ENCODE peak calls at places on chromosomes 1 and 21, in seven cellular contexts. W is mesendoderm, S is H9, X is IMR-90, Q is neuronal stem cell, I is H1, V is trophoblast cell. M is an unnamed sample.

GRCh38 chr21:36654796-36655325 is 44.1 kb upstream of the SIM2 start:
- DNase-seq in X (no peak), I (no peak), V (no peak), S (no peak), W (no peak), Q (no peak), M (no peak)

GRCh38 chr1:41497056-41497440 is 12.6 kb upstream of the EDN2 start:
- DNase-seq in W (no peak), S (no peak), V (no peak), I (no peak), X (no peak), Q (no peak), M (no peak)

GRCh38 chr1:47915677-47916353 is 81.4 kb downstream of the TRABD2B start:
- DNase-seq in Q (no peak), X (no peak), S (peak; percentile 43), V (no peak), I (no peak), W (no peak), M (no peak)

GRCh38 chr1:172383541-172383940 is 36.9 kb upstream of the C1orf105 start:
- DNase-seq in X (peak; percentile 77), W (peak; percentile 39), V (no peak), Q (no peak), I (no peak), S (no peak), M (peak; percentile 79)

GRCh38 chr1:184051485-184052193 is at the start of gene TSEN15:
- DNase-seq in X (peak; percentile 86), Q (no peak), W (peak; percentile 90), I (peak; percentile 81), V (peak; percentile 70), S (peak; percentile 71), M (peak; percentile 83)

GRCh38 chr1:178566187-178566586 is 53.3 kb downstream of the TEX35 start:
- DNase-seq in W (no peak), S (no peak), Q (no peak), X (peak; percentile 51), V (no peak), I (no peak), M (peak; percentile 7)

GRCh38 chr21:46424621-46425020 is 34.1 kb upstream of the DIP2A start:
- DNase-seq in Q (no peak), V (no peak), S (no peak), X (no peak), I (no peak), W (no peak), M (no peak)

GRCh38 chr1:231058416-231059109 is 18.5 kb upstream of the FAM89A start:
- DNase-seq in S (no peak), X (no peak), W (no peak), V (no peak), Q (no peak), I (no peak), M (no peak)

GRCh38 chr21:8997011-8997440 is 1524.4 kb upstream of the TPTE start:
- DNase-seq in I (no peak), S (no peak), Q (no peak), X (no peak), W (no peak), V (no peak), M (no peak)

GRCh38 chr1:202281316-202282016 is 60.3 kb downstream of the UBE2T start:
- DNase-seq in X (peak; percentile 81), I (no peak), S (no peak), V (no peak), Q (no peak), W (peak; percentile 15), M (peak; percentile 51)

GRCh38 chr1:230309646-230310177 is 116.4 kb downstream of the PGBD5 start:
- DNase-seq in Q (no peak), S (no peak), V (no peak), I (no peak), W (no peak), X (no peak), M (no peak)

GRCh38 chr1:113142791-113143190 is 69.8 kb downstream of the LRIG2 start:
- DNase-seq in V (no peak), X (no peak), I (no peak), S (no peak), W (no peak), Q (no peak), M (no peak)

GRCh38 chr1:116504308-116505156 is 66.3 kb downstream of the CD58 start:
- DNase-seq in X (peak; percentile 62), V (peak; percentile 50), Q (no peak), I (no peak), S (no peak), W (no peak), M (peak; percentile 74)

GRCh38 chr1:31924839-31925238 is 13.3 kb downstream of the PTP4A2 start:
- DNase-seq in Q (no peak), W (peak; percentile 61), X (no peak), I (no peak), S (no peak), V (no peak), M (no peak)
- H3K4ac ChIP-seq in Q (no peak overlapping the region), W (no peak overlapping the region), X (no peak overlapping the region), I (no peak overlapping the region), S (no peak overlapping the region), V (peak overlapping the region; percentile 75), M (no peak overlapping the region)

GRCh38 chr1:151287767-151288500 is 5.8 kb downstream of the ZNF687 start:
- DNase-seq in X (no peak), S (no peak), I (no peak), V (no peak), W (no peak), Q (no peak), M (no peak)

GRCh38 chr1:151289991-151290708 is 8.1 kb downstream of the ZNF687 start:
- DNase-seq in V (peak; percentile 24), X (no peak), I (no peak), S (no peak), Q (no peak), W (no peak), M (no peak)

GRCh38 chr1:151287341-151287699 is 5.2 kb downstream of the ZNF687 start:
- DNase-seq in X (no peak), V (no peak), Q (no peak), W (no peak), I (no peak), S (no peak), M (no peak)

GRCh38 chr1:151289080-151289935 is 7.2 kb downstream of the ZNF687 start:
- DNase-seq in S (no peak), W (no peak), I (no peak), X (no peak), V (no peak), Q (no peak), M (no peak)

DNA sequence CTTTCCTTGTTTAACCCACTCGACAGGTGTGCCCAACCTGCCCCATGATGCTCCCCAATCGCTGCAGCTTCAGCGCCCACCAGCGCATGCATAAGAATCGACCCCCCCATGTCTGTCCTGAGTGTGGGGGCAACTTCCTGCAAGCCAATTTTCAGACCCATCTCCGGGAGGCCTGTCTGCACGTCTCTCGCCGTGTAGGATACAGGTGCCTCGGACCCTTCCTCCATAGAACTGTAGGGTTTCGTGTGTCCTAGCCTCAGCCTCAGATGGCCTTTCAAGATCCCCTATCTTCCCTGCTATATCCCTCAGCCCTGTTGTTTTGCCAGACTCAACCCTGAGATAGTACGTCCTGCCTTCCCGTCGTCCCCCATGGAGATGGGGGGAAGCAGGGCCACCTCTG is 6.4 kb downstream of the ZNF687 start:
- DNase-seq in V (no peak), X (no peak), I (no peak), Q (no peak), W (no peak), S (no peak), M (no peak)
- H4K8ac ChIP-seq in V (no peak overlapping the region), X (no peak overlapping the region), I (peak overlapping the region; percentile 45), Q (no peak overlapping the region), W (no peak overlapping the region), S (no peak overlapping the region), M (no peak overlapping the region)

DNA sequence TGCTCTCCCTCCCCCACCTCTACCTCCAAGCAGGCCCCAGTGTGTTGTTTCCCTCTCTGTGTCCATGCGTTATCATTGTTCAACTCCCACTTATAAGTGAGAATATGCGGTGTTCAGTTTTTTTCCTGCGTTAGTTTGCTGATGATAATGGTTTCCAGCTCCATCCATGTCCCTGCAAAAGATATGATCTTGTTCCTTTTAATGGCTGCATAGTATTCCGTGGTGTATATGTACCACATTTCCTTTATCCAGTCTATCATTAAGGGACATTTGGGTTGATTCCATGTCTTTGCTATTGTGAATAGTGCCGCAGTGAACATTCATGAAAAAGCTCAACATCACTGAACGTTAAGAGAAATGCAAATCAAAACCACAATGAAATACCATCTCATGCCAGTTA is 58.6 kb downstream of the DNAH14 start:
- DNase-seq in W (no peak), Q (no peak), I (no peak), S (no peak), X (no peak), V (no peak), M (no peak)
- H3K4ac ChIP-seq in W (no peak overlapping the region), Q (no peak overlapping the region), I (no peak overlapping the region), S (no peak overlapping the region), X (no peak overlapping the region), V (no peak overlapping the region), M (no peak overlapping the region)

GRCh38 chr1:10051656-10052055 is 18.9 kb downstream of the UBE4B start:
- DNase-seq in Q (no peak), V (no peak), X (no peak), W (no peak), I (no peak), S (no peak), M (no peak)
- H4K8ac ChIP-seq in Q (no peak overlapping the region), V (no peak overlapping the region), X (no peak overlapping the region), W (no peak overlapping the region), I (no peak overlapping the region), S (no peak overlapping the region), M (no peak overlapping the region)

GRCh38 chr1:76292418-76293184 is 218.1 kb downstream of the ST6GALNAC3 start:
- DNase-seq in Q (no peak), S (no peak), I (no peak), V (no peak), W (no peak), X (no peak), M (no peak)
- H3K4ac ChIP-seq in Q (no peak overlapping the region), S (no peak overlapping the region), I (no peak overlapping the region), V (no peak overlapping the region), W (no peak overlapping the region), X (no peak overlapping the region), M (no peak overlapping the region)

GRCh38 chr1:12387641-12388040 is 157.8 kb downstream of the VPS13D start:
- DNase-seq in W (peak; percentile 31), V (no peak), S (no peak), Q (no peak), I (no peak), X (peak; percentile 28), M (peak; percentile 32)
- H4K8ac ChIP-seq in W (no peak overlapping the region), V (no peak overlapping the region), S (no peak overlapping the region), Q (no peak overlapping the region), I (no peak overlapping the region), X (no peak overlapping the region), M (no peak overlapping the region)

DNA sequence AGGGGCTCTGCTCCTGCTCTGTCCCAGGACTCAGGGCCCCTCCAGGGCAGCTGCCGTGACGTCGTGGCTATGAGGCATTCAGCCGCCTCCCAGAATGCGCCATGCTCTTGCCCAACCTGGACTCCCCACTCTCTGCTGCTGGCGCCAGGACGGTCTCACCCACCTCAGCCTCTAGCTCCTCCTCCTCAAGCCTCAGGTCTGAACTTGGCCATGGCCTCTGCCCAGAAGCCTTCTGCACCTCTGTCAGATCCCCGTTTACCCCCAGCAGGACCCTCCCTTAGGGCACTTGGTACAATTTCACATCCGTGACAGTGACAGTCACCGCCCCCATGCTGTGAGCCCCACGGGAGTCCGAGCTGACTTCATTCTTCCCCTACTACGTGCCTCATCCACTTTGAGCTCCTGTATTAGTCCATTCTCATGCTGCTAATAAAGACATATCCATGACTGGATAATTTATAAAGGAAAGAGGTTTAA is 4.9 kb downstream of the CSTB start:
- DNase-seq in X (no peak), I (no peak), S (no peak), W (no peak), V (no peak), Q (no peak), M (peak; percentile 31)
- H3K4ac ChIP-seq in X (no peak overlapping the region), I (no peak overlapping the region), S (no peak overlapping the region), W (no peak overlapping the region), V (no peak overlapping the region), Q (no peak overlapping the region), M (no peak overlapping the region)